ENCODE peak calls at places on chromosome 12, in six cellular contexts. One of them, this sample, is unnamed.
A peak's percentile ranks its signal among the peaks of the same experiment; 100 is the strongest.

GRCh38 chr12:92062539-92063493 is 82.8 kb downstream of the BTG1 start:
- DNase-seq in K562: no peak
- DNase-seq in HCT116: no peak
- DNase-seq in GM12878: no peak
- DNase-seq in SK-N-SH: peak; percentile 32
- DNase-seq in NT2/D1: no peak
- DNase-seq in this sample: no peak

GRCh38 chr12:126069549-126070165 is 1004.4 kb downstream of the AACS start:
- DNase-seq in HCT116: peak; percentile 45
- DNase-seq in NT2/D1: peak; percentile 78
- DNase-seq in GM12878: no peak
- DNase-seq in SK-N-SH: peak; percentile 20
- DNase-seq in K562: peak; percentile 38
- DNase-seq in this sample: peak; percentile 90

GRCh38 chr12:124236651-124237050 is 58.2 kb upstream of the RFLNA start:
- DNase-seq in HCT116: peak; percentile 10
- DNase-seq in SK-N-SH: no peak
- DNase-seq in K562: no peak
- DNase-seq in NT2/D1: no peak
- DNase-seq in GM12878: no peak
- DNase-seq in this sample: no peak

GRCh38 chr12:97609957-97610356 is 147.4 kb downstream of the RMST start:
- DNase-seq in SK-N-SH: no peak
- DNase-seq in HCT116: no peak
- DNase-seq in NT2/D1: no peak
- DNase-seq in K562: no peak
- DNase-seq in GM12878: no peak
- DNase-seq in this sample: no peak

GRCh38 chr12:2644678-2645405 is 149.9 kb upstream of the FKBP4 start:
- DNase-seq in SK-N-SH: no peak
- DNase-seq in K562: no peak
- DNase-seq in GM12878: no peak
- DNase-seq in HCT116: no peak
- DNase-seq in NT2/D1: no peak
- DNase-seq in this sample: no peak

GRCh38 chr12:57046392-57046791 is 3.5 kb downstream of the MYO1A start:
- DNase-seq in K562: no peak
- DNase-seq in GM12878: no peak
- DNase-seq in HCT116: no peak
- DNase-seq in SK-N-SH: no peak
- DNase-seq in NT2/D1: no peak
- DNase-seq in this sample: no peak

GRCh38 chr12:64077922-64078321 is 144.2 kb downstream of the KICS2 start:
- DNase-seq in K562: no peak
- DNase-seq in NT2/D1: no peak
- DNase-seq in SK-N-SH: no peak
- DNase-seq in HCT116: no peak
- DNase-seq in GM12878: no peak
- DNase-seq in this sample: no peak

GRCh38 chr12:10131101-10131632 is 1.2 kb upstream of the CLEC7A start:
- DNase-seq in SK-N-SH: no peak
- DNase-seq in GM12878: no peak
- DNase-seq in NT2/D1: no peak
- DNase-seq in HCT116: no peak
- DNase-seq in K562: no peak
- DNase-seq in this sample: no peak

GRCh38 chr12:108854453-108855283 is 2.7 kb downstream of the SSH1 start:
- DNase-seq in NT2/D1: no peak
- DNase-seq in GM12878: peak; percentile 83
- DNase-seq in SK-N-SH: no peak
- DNase-seq in HCT116: peak; percentile 98
- DNase-seq in K562: no peak
- DNase-seq in this sample: no peak
- TF ChIP-seq YY1 in NT2/D1: no peak
- TF ChIP-seq YY1 in GM12878: no peak
- TF ChIP-seq YY1 in SK-N-SH: no peak
- TF ChIP-seq YY1 in HCT116: peak; percentile 26
- TF ChIP-seq YY1 in K562: no peak
- TF ChIP-seq YY1 in this sample: no peak

GRCh38 chr12:27969901-27970390 is 2.6 kb downstream of the PTHLH start:
- DNase-seq in NT2/D1: peak; percentile 83
- DNase-seq in SK-N-SH: no peak
- DNase-seq in HCT116: peak; percentile 45
- DNase-seq in K562: peak; percentile 48
- DNase-seq in GM12878: peak; percentile 25
- DNase-seq in this sample: no peak
- TF ChIP-seq YY1 in NT2/D1: no peak
- TF ChIP-seq YY1 in SK-N-SH: no peak
- TF ChIP-seq YY1 in HCT116: no peak
- TF ChIP-seq YY1 in K562: no peak
- TF ChIP-seq YY1 in GM12878: no peak
- TF ChIP-seq YY1 in this sample: no peak

GRCh38 chr12:120041386-120042231 is 52.6 kb downstream of the BICDL1 start:
- DNase-seq in HCT116: no peak
- DNase-seq in K562: no peak
- DNase-seq in SK-N-SH: no peak
- DNase-seq in NT2/D1: no peak
- DNase-seq in GM12878: no peak
- DNase-seq in this sample: no peak

GRCh38 chr12:120037851-120038250 is 48.8 kb downstream of the BICDL1 start:
- DNase-seq in NT2/D1: no peak
- DNase-seq in GM12878: no peak
- DNase-seq in HCT116: no peak
- DNase-seq in SK-N-SH: no peak
- DNase-seq in K562: no peak
- DNase-seq in this sample: no peak

GRCh38 chr12:120043421-120043820 is 54.4 kb downstream of the BICDL1 start:
- DNase-seq in GM12878: no peak
- DNase-seq in NT2/D1: no peak
- DNase-seq in K562: no peak
- DNase-seq in HCT116: no peak
- DNase-seq in SK-N-SH: no peak
- DNase-seq in this sample: no peak

GRCh38 chr12:120039711-120040110 is 50.7 kb downstream of the BICDL1 start:
- DNase-seq in GM12878: no peak
- DNase-seq in NT2/D1: no peak
- DNase-seq in SK-N-SH: no peak
- DNase-seq in K562: no peak
- DNase-seq in HCT116: no peak
- DNase-seq in this sample: no peak
- TF ChIP-seq YY1 in GM12878: no peak
- TF ChIP-seq YY1 in NT2/D1: no peak
- TF ChIP-seq YY1 in SK-N-SH: no peak
- TF ChIP-seq YY1 in K562: no peak
- TF ChIP-seq YY1 in HCT116: no peak
- TF ChIP-seq YY1 in this sample: no peak

GRCh38 chr12:84857809-84858208 is 54.8 kb downstream of the SLC6A15 start:
- DNase-seq in SK-N-SH: no peak
- DNase-seq in HCT116: no peak
- DNase-seq in K562: no peak
- DNase-seq in GM12878: no peak
- DNase-seq in NT2/D1: no peak
- DNase-seq in this sample: no peak
- TF ChIP-seq YY1 in SK-N-SH: no peak
- TF ChIP-seq YY1 in HCT116: no peak
- TF ChIP-seq YY1 in K562: no peak
- TF ChIP-seq YY1 in GM12878: no peak
- TF ChIP-seq YY1 in NT2/D1: no peak
- TF ChIP-seq YY1 in this sample: no peak

GRCh38 chr12:106149096-106149784 is 10.5 kb upstream of the NUAK1 start:
- DNase-seq in SK-N-SH: no peak
- DNase-seq in K562: no peak
- DNase-seq in NT2/D1: no peak
- DNase-seq in HCT116: peak; percentile 33
- DNase-seq in GM12878: no peak
- DNase-seq in this sample: no peak
- TF ChIP-seq YY1 in SK-N-SH: no peak
- TF ChIP-seq YY1 in K562: no peak
- TF ChIP-seq YY1 in NT2/D1: no peak
- TF ChIP-seq YY1 in HCT116: no peak
- TF ChIP-seq YY1 in GM12878: no peak
- TF ChIP-seq YY1 in this sample: no peak

GRCh38 chr12:32273712-32274111 is 125.6 kb upstream of the FGD4 start:
- DNase-seq in K562: no peak
- DNase-seq in SK-N-SH: no peak
- DNase-seq in GM12878: no peak
- DNase-seq in HCT116: no peak
- DNase-seq in NT2/D1: no peak
- DNase-seq in this sample: no peak
- TF ChIP-seq YY1 in K562: no peak
- TF ChIP-seq YY1 in SK-N-SH: no peak
- TF ChIP-seq YY1 in GM12878: no peak
- TF ChIP-seq YY1 in HCT116: no peak
- TF ChIP-seq YY1 in NT2/D1: no peak
- TF ChIP-seq YY1 in this sample: no peak

GRCh38 chr12:590206-590750 is 73.0 kb downstream of the NINJ2 start:
- DNase-seq in HCT116: no peak
- DNase-seq in GM12878: no peak
- DNase-seq in K562: no peak
- DNase-seq in NT2/D1: no peak
- DNase-seq in SK-N-SH: no peak
- DNase-seq in this sample: no peak

GRCh38 chr12:593396-593976 is 69.8 kb downstream of the NINJ2 start:
- DNase-seq in GM12878: no peak
- DNase-seq in NT2/D1: no peak
- DNase-seq in HCT116: no peak
- DNase-seq in SK-N-SH: no peak
- DNase-seq in K562: no peak
- DNase-seq in this sample: no peak

GRCh38 chr12:591571-592505 is 71.4 kb downstream of the NINJ2 start:
- DNase-seq in GM12878: no peak
- DNase-seq in SK-N-SH: peak; percentile 89
- DNase-seq in NT2/D1: no peak
- DNase-seq in K562: peak; percentile 91
- DNase-seq in HCT116: no peak
- DNase-seq in this sample: no peak

GRCh38 chr12:588658-589057 is 74.6 kb downstream of the NINJ2 start:
- DNase-seq in NT2/D1: no peak
- DNase-seq in K562: no peak
- DNase-seq in HCT116: no peak
- DNase-seq in SK-N-SH: no peak
- DNase-seq in GM12878: no peak
- DNase-seq in this sample: no peak

GRCh38 chr12:591167-591570 is 72.1 kb downstream of the NINJ2 start:
- DNase-seq in K562: peak; percentile 44
- DNase-seq in GM12878: no peak
- DNase-seq in HCT116: no peak
- DNase-seq in NT2/D1: no peak
- DNase-seq in SK-N-SH: peak; percentile 63
- DNase-seq in this sample: no peak
- TF ChIP-seq YY1 in K562: no peak
- TF ChIP-seq YY1 in GM12878: no peak
- TF ChIP-seq YY1 in HCT116: no peak
- TF ChIP-seq YY1 in NT2/D1: no peak
- TF ChIP-seq YY1 in SK-N-SH: no peak
- TF ChIP-seq YY1 in this sample: no peak

GRCh38 chr12:46800160-46800559 is 25.6 kb downstream of the SLC38A4 start:
- DNase-seq in SK-N-SH: no peak
- DNase-seq in GM12878: no peak
- DNase-seq in HCT116: no peak
- DNase-seq in K562: no peak
- DNase-seq in NT2/D1: no peak
- DNase-seq in this sample: no peak
- TF ChIP-seq YY1 in SK-N-SH: no peak
- TF ChIP-seq YY1 in GM12878: no peak
- TF ChIP-seq YY1 in HCT116: no peak
- TF ChIP-seq YY1 in K562: no peak
- TF ChIP-seq YY1 in NT2/D1: no peak
- TF ChIP-seq YY1 in this sample: no peak

DNA sequence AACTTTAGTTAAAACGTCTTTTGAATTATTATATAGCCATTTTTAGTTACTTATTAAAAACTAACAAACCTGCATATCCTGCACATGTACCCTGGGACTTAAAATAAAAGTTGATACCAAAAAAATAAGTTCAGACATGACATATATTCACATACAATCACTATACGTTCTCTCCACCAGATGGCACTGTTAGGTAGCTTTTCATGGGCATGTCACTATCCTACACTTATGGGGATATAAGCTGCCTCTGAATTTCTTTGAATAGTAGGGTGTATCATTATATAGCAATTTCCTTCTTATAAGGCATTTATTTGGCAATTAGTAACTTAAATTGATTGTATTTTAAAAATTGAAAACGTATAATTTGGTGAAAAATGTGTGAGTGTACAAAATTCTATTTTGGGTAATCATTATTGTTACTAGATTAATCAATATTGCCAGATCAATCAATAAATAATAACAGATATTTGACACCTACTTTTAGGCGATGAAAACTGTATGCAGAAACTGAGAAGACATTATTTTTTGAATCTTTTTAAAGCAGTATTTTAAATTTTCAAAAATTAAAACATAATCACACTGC is 31.8 kb upstream of the OR10A7 start:
- DNase-seq in GM12878: peak; percentile 53
- DNase-seq in K562: peak; percentile 55
- DNase-seq in HCT116: peak; percentile 69
- DNase-seq in SK-N-SH: peak; percentile 39
- DNase-seq in NT2/D1: peak; percentile 81
- DNase-seq in this sample: no peak
- TF ChIP-seq YY1 in GM12878: no peak
- TF ChIP-seq YY1 in K562: no peak
- TF ChIP-seq YY1 in HCT116: no peak
- TF ChIP-seq YY1 in SK-N-SH: no peak
- TF ChIP-seq YY1 in NT2/D1: no peak
- TF ChIP-seq YY1 in this sample: no peak